ENCODE peak calls at places on chromosomes 13 and 19, in ten cellular contexts. C is transverse colon; I is CD4-positive, alpha-beta T cell; L is GM10248; G is heart left ventricle; W is PC-9; B is Calu3; P is fibroblast of mammary gland; K is cardiac muscle cell; J is nephron progenitor cell. Z is an unnamed sample.

GRCh38 chr19:1468274-1469199 is 10.5 kb downstream of the C19orf25 start:
- DNase-seq in L (no peak), I (no peak), J (peak), B (peak), W (no peak), C (no peak), P (peak), G (no peak), K (no peak), Z (no peak)

GRCh38 chr13:56189978-56190377 is 950.7 kb upstream of the PRR20A start:
- DNase-seq in I (no peak), C (no peak), G (no peak), W (no peak), L (no peak), K (no peak), J (no peak), P (no peak), B (no peak), Z (no peak)

GRCh38 chr13:62119739-62120700 is 704.4 kb upstream of the PCDH20 start:
- DNase-seq in P (peak), K (peak), I (no peak), W (no peak), J (no peak), L (peak), B (no peak), G (no peak), C (no peak), Z (no peak)

GRCh38 chr13:111984349-111984748 is 82.6 kb upstream of the SOX1 start:
- DNase-seq in J (no peak), L (no peak), W (no peak), K (no peak), G (no peak), C (no peak), I (no peak), B (no peak), P (no peak), Z (no peak)

GRCh38 chr13:59744747-59745394 is 418.9 kb downstream of the DIAPH3 start:
- DNase-seq in B (no peak), P (no peak), W (no peak), G (no peak), J (no peak), L (no peak), K (peak), I (no peak), C (no peak), Z (no peak)

GRCh38 chr13:36986462-36987240 is 12.5 kb downstream of the ALG5 start:
- DNase-seq in J (no peak), W (no peak), I (no peak), C (no peak), G (no peak), L (no peak), P (peak), B (no peak), K (peak), Z (no peak)

GRCh38 chr19:1451916-1452801 is 2.2 kb downstream of the APC2 start:
- DNase-seq in W (no peak), B (no peak), K (no peak), C (no peak), G (peak), I (no peak), P (no peak), J (peak), L (no peak), Z (no peak)

GRCh38 chr13:111132948-111133347 is 17.8 kb downstream of the ARHGEF7 start:
- DNase-seq in C (no peak), K (no peak), J (no peak), L (no peak), B (no peak), I (no peak), P (no peak), W (no peak), G (no peak), Z (no peak)

GRCh38 chr19:1068111-1069001 is 1.4 kb downstream of the ARHGAP45 start:
- DNase-seq in K (no peak), C (peak), J (no peak), W (no peak), L (peak), G (peak), B (no peak), P (no peak), I (peak), Z (no peak)

GRCh38 chr13:29081036-29081435 is 260.9 kb downstream of the MTUS2 start:
- DNase-seq in L (peak), J (no peak), G (no peak), K (no peak), C (no peak), W (no peak), I (no peak), P (no peak), B (no peak), Z (no peak)

GRCh38 chr13:77359171-77359570 is 32.3 kb upstream of the MYCBP2 start:
- DNase-seq in C (no peak), I (no peak), P (no peak), G (no peak), K (no peak), W (no peak), B (no peak), L (no peak), J (no peak), Z (no peak)

GRCh38 chr19:7550169-7550770 is 14.8 kb downstream of the PNPLA6 start:
- DNase-seq in I (no peak), P (no peak), W (no peak), L (no peak), K (no peak), J (no peak), C (no peak), G (no peak), B (no peak), Z (no peak)

GRCh38 chr13:101424381-101425155 is 8.3 kb upstream of the NALCN start:
- DNase-seq in P (no peak), C (no peak), J (no peak), B (peak), I (no peak), W (no peak), K (peak), L (no peak), G (no peak), Z (no peak)

GRCh38 chr19:28318469-28319179 is 894.3 kb downstream of the UQCRFS1 start:
- DNase-seq in J (no peak), W (no peak), B (no peak), I (no peak), C (no peak), P (no peak), K (no peak), L (no peak), G (no peak), Z (no peak)

GRCh38 chr19:23098286-23098685 is 18.5 kb upstream of the ZNF730 start:
- DNase-seq in G (no peak), L (no peak), J (no peak), P (no peak), I (no peak), K (no peak), W (no peak), C (no peak), B (no peak), Z (no peak)

GRCh38 chr13:93180376-93180966 is 46.1 kb upstream of the GPC6 start:
- DNase-seq in I (no peak), C (no peak), G (no peak), K (peak), L (no peak), J (no peak), W (no peak), P (peak), B (no peak), Z (no peak)

GRCh38 chr13:51724721-51725120 is 79.2 kb downstream of the DHRS12 start:
- DNase-seq in J (no peak), B (no peak), P (peak), C (no peak), K (no peak), G (no peak), W (no peak), I (no peak), L (no peak), Z (no peak)

GRCh38 chr19:6738726-6739389 is 622 bp upstream of the TRIP10 start:
- DNase-seq in G (peak), B (no peak), W (peak), L (no peak), J (peak), C (peak), I (no peak), P (peak), K (no peak), Z (peak)

GRCh38 chr13:95833713-95834112 is 156.8 kb downstream of the DNAJC3 start:
- DNase-seq in B (no peak), J (no peak), L (no peak), C (no peak), I (no peak), G (no peak), K (peak), W (no peak), P (peak), Z (no peak)

GRCh38 chr13:33178197-33178699 is 107.3 kb downstream of the STARD13 start:
- DNase-seq in L (no peak), I (no peak), C (no peak), G (no peak), B (no peak), J (no peak), K (no peak), P (peak), W (no peak), Z (no peak)

GRCh38 chr19:45591004-45591637 is 6.5 kb upstream of the OPA3 start:
- DNase-seq in G (peak), C (peak), B (peak), L (peak), W (peak), K (no peak), I (peak), J (peak), P (peak), Z (peak)

GRCh38 chr13:65656740-65657329 is 1573.3 kb downstream of the PCDH9 start:
- DNase-seq in K (peak), C (no peak), L (no peak), G (no peak), J (no peak), P (peak), I (no peak), W (no peak), B (no peak), Z (no peak)

GRCh38 chr13:95254341-95254740 is 46.9 kb downstream of the ABCC4 start:
- DNase-seq in I (no peak), P (peak), W (peak), K (no peak), B (no peak), L (no peak), G (no peak), C (no peak), J (no peak), Z (no peak)

GRCh38 chr19:16922592-16922934 is 33.8 kb downstream of the F2RL3 start:
- DNase-seq in K (no peak), I (no peak), L (no peak), C (no peak), W (no peak), B (no peak), J (no peak), G (no peak), P (no peak), Z (no peak)

GRCh38 chr19:3366104-3366760 is at the start of gene NFIC:
- DNase-seq in L (peak), P (peak), B (peak), G (peak), J (no peak), K (peak), C (peak), I (no peak), W (peak), Z (no peak)

GRCh38 chr19:14840206-14840605 is 5.2 kb upstream of the OR7A5 start:
- DNase-seq in G (no peak), B (no peak), L (no peak), P (peak), I (no peak), W (no peak), K (no peak), C (no peak), J (no peak), Z (no peak)

GRCh38 chr19:8052464-8052859 is at the start of gene CCL25:
- DNase-seq in B (no peak), J (no peak), C (no peak), W (no peak), P (no peak), G (no peak), L (no peak), I (no peak), K (no peak), Z (no peak)

GRCh38 chr19:29560313-29561075 is 34.7 kb downstream of the VSTM2B start:
- DNase-seq in B (no peak), C (no peak), G (no peak), P (no peak), W (no peak), I (no peak), K (no peak), J (no peak), L (no peak), Z (no peak)

GRCh38 chr19:30330266-30330665 is 41.9 kb upstream of the ZNF536 start:
- DNase-seq in K (no peak), I (no peak), C (no peak), J (no peak), L (no peak), G (no peak), W (no peak), B (no peak), P (no peak), Z (no peak)

GRCh38 chr19:18478545-18479311 is 40.8 kb upstream of the ISYNA1 start:
- DNase-seq in L (peak), K (peak), C (peak), J (no peak), I (peak), P (peak), G (peak), W (peak), B (peak), Z (peak)

GRCh38 chr19:9070066-9070465 is 16.8 kb upstream of the OR1M1 start:
- DNase-seq in B (no peak), G (no peak), L (no peak), C (no peak), P (no peak), W (peak), K (no peak), I (no peak), J (no peak), Z (no peak)

GRCh38 chr13:51419015-51419636 is 33.7 kb downstream of the INTS6 start:
- DNase-seq in B (no peak), L (no peak), J (no peak), I (no peak), W (no peak), C (no peak), G (no peak), K (no peak), P (no peak), Z (no peak)

DNA sequence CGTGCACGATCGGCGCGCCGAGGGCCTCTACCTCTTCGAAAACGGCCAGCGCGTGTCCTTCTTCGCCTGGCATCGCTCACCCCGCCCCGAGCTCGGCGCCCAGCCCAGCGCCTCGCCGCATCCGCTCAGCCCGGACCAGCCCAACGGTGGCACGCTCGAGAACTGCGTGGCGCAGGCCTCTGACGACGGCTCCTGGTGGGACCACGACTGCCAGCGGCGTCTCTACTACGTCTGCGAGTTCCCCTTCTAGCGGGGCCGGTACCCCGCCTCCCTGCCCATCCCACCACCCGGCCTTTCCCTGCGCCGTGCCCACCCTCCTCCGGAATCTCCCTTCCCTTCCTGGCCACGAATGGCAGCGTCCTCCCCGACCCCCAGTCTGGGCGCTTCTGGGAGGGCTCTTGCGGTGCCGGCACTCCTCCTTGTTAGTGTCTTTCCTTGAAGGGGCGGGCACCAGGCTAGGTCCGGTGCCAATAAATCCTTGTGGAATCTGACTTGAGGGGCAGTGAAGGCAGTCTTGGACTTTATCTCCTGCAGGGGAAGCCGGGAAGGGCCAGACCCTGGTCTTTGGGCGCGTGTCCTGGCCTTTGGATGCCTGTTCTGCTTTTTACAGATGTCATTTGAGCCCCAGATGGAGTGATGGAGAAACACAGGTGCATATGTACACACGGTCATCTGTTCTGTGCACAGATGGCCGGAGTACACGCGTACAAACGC is 2.2 kb downstream of the CLEC11A start:
- DNase-seq in C (no peak), W (no peak), P (no peak), L (no peak), I (no peak), G (peak), B (no peak), J (no peak), K (no peak), Z (no peak)
- TF ChIP-seq CTCF in C (no peak), W (no peak), P (no peak), L (no peak), I (no peak), G (no peak), B (no peak), J (no peak), K (no peak), Z (no peak)

DNA sequence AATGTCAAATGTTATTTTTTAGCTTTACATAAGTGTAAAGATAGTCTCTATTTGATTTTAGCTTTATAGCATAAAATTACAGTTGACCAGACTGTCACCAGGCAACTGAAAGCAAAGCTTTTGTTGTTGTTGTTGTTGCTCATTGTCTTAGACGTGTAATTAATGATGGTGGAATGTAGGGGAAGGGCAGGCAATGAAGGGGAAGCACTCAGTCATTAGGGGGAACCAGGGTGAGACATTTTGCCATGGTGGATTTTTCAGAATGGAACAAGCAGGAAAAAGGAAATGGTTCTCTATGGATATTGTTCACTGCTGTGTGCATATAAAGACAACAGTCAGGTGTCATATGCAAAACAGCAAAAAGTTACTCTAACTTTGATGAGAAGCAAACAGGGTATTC is 110.2 kb downstream of the LRCH1 start:
- DNase-seq in W (no peak), K (no peak), B (no peak), G (no peak), L (no peak), I (no peak), P (no peak), J (no peak), C (no peak), Z (no peak)
- TF ChIP-seq CTCF in W (no peak), K (no peak), B (no peak), G (no peak), L (no peak), I (no peak), P (no peak), J (no peak), C (no peak), Z (no peak)

GRCh38 chr19:13526552-13526951 is 20.3 kb upstream of the CACNA1A start:
- DNase-seq in L (no peak), K (peak), C (no peak), J (peak), P (peak), I (no peak), B (peak), G (no peak), W (no peak), Z (no peak)
- TF ChIP-seq CTCF in L (no peak), K (peak), C (no peak), J (peak), P (peak), I (peak), B (no peak), G (no peak), W (peak), Z (peak)

DNA sequence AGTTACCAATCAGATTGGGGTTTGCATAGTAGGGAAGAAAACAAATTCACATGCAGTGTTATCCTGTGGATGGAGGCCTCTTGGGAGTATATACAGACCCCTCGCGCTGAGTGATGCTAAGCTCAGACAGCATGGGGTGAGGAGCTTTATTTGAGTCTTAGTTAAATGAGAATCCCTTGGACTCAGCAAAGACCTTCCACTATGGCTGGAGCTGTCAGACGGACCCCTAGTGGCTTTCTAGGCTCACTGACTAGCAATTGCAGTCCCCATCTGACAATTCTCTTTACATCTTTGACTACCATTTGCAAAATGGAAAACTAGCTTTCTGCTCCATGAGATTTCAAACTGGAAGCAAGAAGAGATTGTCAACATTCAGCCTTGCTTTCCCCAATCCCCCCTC is 90.4 kb downstream of the STOML3 start:
- DNase-seq in C (no peak), P (no peak), I (no peak), G (no peak), J (no peak), K (no peak), L (no peak), B (no peak), W (no peak), Z (no peak)
- TF ChIP-seq CTCF in C (no peak), P (peak), I (no peak), G (no peak), J (peak), K (peak), L (no peak), B (no peak), W (no peak), Z (no peak)

GRCh38 chr19:49165865-49166301 is 8.3 kb downstream of the TRPM4 start:
- DNase-seq in I (no peak), J (peak), W (no peak), L (no peak), P (no peak), G (peak), C (peak), K (no peak), B (no peak), Z (no peak)
- TF ChIP-seq CTCF in I (no peak), J (no peak), W (no peak), L (no peak), P (no peak), G (no peak), C (no peak), K (no peak), B (no peak), Z (no peak)

GRCh38 chr19:41206456-41206855 is 12.6 kb upstream of the AXL start:
- DNase-seq in L (no peak), C (no peak), G (peak), I (no peak), K (no peak), W (no peak), P (peak), B (no peak), J (no peak), Z (no peak)

GRCh38 chr19:41203371-41203770 is 10.4 kb downstream of the CYP2S1 start:
- DNase-seq in I (no peak), K (no peak), P (no peak), B (no peak), C (no peak), L (no peak), J (no peak), W (no peak), G (peak), Z (no peak)

GRCh38 chr19:41206926-41207750 is 11.9 kb upstream of the AXL start:
- DNase-seq in C (peak), G (peak), I (no peak), W (no peak), P (peak), J (no peak), B (no peak), L (no peak), K (peak), Z (no peak)

GRCh38 chr19:41205995-41206394 is 13.0 kb downstream of the CYP2S1 start:
- DNase-seq in L (no peak), B (no peak), I (no peak), P (peak), G (peak), K (no peak), J (no peak), W (no peak), C (no peak), Z (no peak)
- TF ChIP-seq CTCF in L (no peak), B (no peak), I (no peak), P (no peak), G (no peak), K (no peak), J (no peak), W (no peak), C (no peak), Z (no peak)

Z was measured in endothelial cell.